ENCODE peak calls at places on chromosomes 3 and 15, in six cellular contexts. One of them, this sample, is unnamed.

GRCh38 chr3:188299713-188300112 is 145.8 kb downstream of the LPP start:
- DNase-seq in Peyer's patch: no peak
- DNase-seq in GM12891: no peak
- DNase-seq in ovary: no peak
- DNase-seq in heart left ventricle: no peak
- DNase-seq in transverse colon: no peak
- DNase-seq in this sample: no peak

GRCh38 chr3:158918451-158918850 is 116.6 kb downstream of the MFSD1 start:
- DNase-seq in Peyer's patch: no peak
- DNase-seq in GM12891: no peak
- DNase-seq in ovary: no peak
- DNase-seq in heart left ventricle: no peak
- DNase-seq in transverse colon: no peak
- DNase-seq in this sample: no peak

GRCh38 chr3:140854961-140855360 is 86.7 kb upstream of the SLC25A36 start:
- DNase-seq in Peyer's patch: no peak
- DNase-seq in GM12891: no peak
- DNase-seq in ovary: no peak
- DNase-seq in heart left ventricle: no peak
- DNase-seq in transverse colon: no peak
- DNase-seq in this sample: no peak

GRCh38 chr3:45923755-45924154 is 19.5 kb upstream of the CXCR6 start:
- DNase-seq in Peyer's patch: no peak
- DNase-seq in GM12891: no peak
- DNase-seq in ovary: no peak
- DNase-seq in heart left ventricle: no peak
- DNase-seq in transverse colon: no peak
- DNase-seq in this sample: peak; percentile 44

GRCh38 chr15:63348392-63348791 is 33.3 kb downstream of the CA12 start:
- DNase-seq in Peyer's patch: no peak
- DNase-seq in GM12891: no peak
- DNase-seq in ovary: no peak
- DNase-seq in heart left ventricle: peak; percentile 76
- DNase-seq in transverse colon: peak; percentile 75
- DNase-seq in this sample: peak; percentile 51

GRCh38 chr3:174287601-174288180 is 571.4 kb upstream of the NAALADL2 start:
- DNase-seq in Peyer's patch: no peak
- DNase-seq in GM12891: no peak
- DNase-seq in ovary: no peak
- DNase-seq in heart left ventricle: no peak
- DNase-seq in transverse colon: no peak
- DNase-seq in this sample: no peak

GRCh38 chr3:127209155-127209839 is 16.4 kb downstream of the PRR23E start:
- DNase-seq in Peyer's patch: no peak
- DNase-seq in GM12891: no peak
- DNase-seq in ovary: no peak
- DNase-seq in heart left ventricle: no peak
- DNase-seq in transverse colon: no peak
- DNase-seq in this sample: no peak

GRCh38 chr3:83934208-83935150 is 1024.3 kb upstream of the CADM2 start:
- DNase-seq in Peyer's patch: no peak
- DNase-seq in GM12891: no peak
- DNase-seq in ovary: no peak
- DNase-seq in heart left ventricle: no peak
- DNase-seq in transverse colon: no peak
- DNase-seq in this sample: no peak

GRCh38 chr3:157530637-157531300 is 27.6 kb upstream of the VEPH1 start:
- DNase-seq in Peyer's patch: no peak
- DNase-seq in GM12891: no peak
- DNase-seq in ovary: no peak
- DNase-seq in heart left ventricle: no peak
- DNase-seq in transverse colon: no peak
- DNase-seq in this sample: no peak

GRCh38 chr3:99504258-99504657 is 134.1 kb upstream of the COL8A1 start:
- DNase-seq in Peyer's patch: no peak
- DNase-seq in GM12891: no peak
- DNase-seq in ovary: no peak
- DNase-seq in heart left ventricle: no peak
- DNase-seq in transverse colon: no peak
- DNase-seq in this sample: no peak

GRCh38 chr3:60417590-60417989 is 833.7 kb downstream of the FHIT start:
- DNase-seq in Peyer's patch: no peak
- DNase-seq in GM12891: no peak
- DNase-seq in ovary: no peak
- DNase-seq in heart left ventricle: no peak
- DNase-seq in transverse colon: no peak
- DNase-seq in this sample: no peak

GRCh38 chr15:78390823-78391222 is 47.2 kb upstream of the IREB2 start:
- DNase-seq in Peyer's patch: no peak
- DNase-seq in GM12891: no peak
- DNase-seq in ovary: no peak
- DNase-seq in heart left ventricle: no peak
- DNase-seq in transverse colon: no peak
- DNase-seq in this sample: no peak

GRCh38 chr3:168398371-168399030 is 302.8 kb upstream of the GOLIM4 start:
- DNase-seq in Peyer's patch: no peak
- DNase-seq in GM12891: no peak
- DNase-seq in ovary: no peak
- DNase-seq in heart left ventricle: no peak
- DNase-seq in transverse colon: no peak
- DNase-seq in this sample: no peak

GRCh38 chr15:70569139-70569717 is 194.1 kb downstream of the UACA start:
- DNase-seq in Peyer's patch: no peak
- DNase-seq in GM12891: no peak
- DNase-seq in ovary: peak; percentile 46
- DNase-seq in heart left ventricle: no peak
- DNase-seq in transverse colon: no peak
- DNase-seq in this sample: no peak

GRCh38 chr3:160184655-160185054 is 40.6 kb upstream of the C3orf80 start:
- DNase-seq in Peyer's patch: no peak
- DNase-seq in GM12891: no peak
- DNase-seq in ovary: no peak
- DNase-seq in heart left ventricle: no peak
- DNase-seq in transverse colon: no peak
- DNase-seq in this sample: no peak

GRCh38 chr15:50590288-50590687 is 43.8 kb upstream of the USP50 start:
- DNase-seq in Peyer's patch: no peak
- DNase-seq in GM12891: no peak
- DNase-seq in ovary: no peak
- DNase-seq in heart left ventricle: no peak
- DNase-seq in transverse colon: no peak
- DNase-seq in this sample: no peak

GRCh38 chr15:50593761-50594160 is 47.3 kb upstream of the USP50 start:
- DNase-seq in Peyer's patch: no peak
- DNase-seq in GM12891: no peak
- DNase-seq in ovary: no peak
- DNase-seq in heart left ventricle: no peak
- DNase-seq in transverse colon: no peak
- DNase-seq in this sample: no peak

DNA sequence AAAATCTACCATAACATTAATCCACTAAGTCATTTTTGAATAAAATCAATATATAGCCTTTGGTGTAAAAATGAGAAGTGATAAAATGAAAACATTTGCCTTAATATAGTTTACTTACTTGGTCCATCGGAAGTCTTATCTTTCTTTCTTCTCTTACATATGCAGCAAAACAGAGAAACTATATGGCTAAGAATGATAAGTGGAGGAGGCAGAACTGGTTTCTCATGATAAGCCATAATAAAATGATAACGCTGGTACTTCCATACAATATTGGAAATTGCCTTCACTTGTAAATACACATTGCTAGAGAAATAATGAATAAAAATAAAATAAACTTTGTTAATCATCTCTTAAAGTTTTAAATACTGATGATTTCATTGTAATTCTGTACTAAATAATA is 47.8 kb upstream of the USP50 start:
- DNase-seq in Peyer's patch: no peak
- DNase-seq in GM12891: no peak
- DNase-seq in ovary: no peak
- DNase-seq in heart left ventricle: no peak
- DNase-seq in transverse colon: no peak
- DNase-seq in this sample: no peak
- TF ChIP-seq POLR2A in Peyer's patch: no peak
- TF ChIP-seq POLR2A in GM12891: no peak
- TF ChIP-seq POLR2A in ovary: no peak
- TF ChIP-seq POLR2A in heart left ventricle: no peak
- TF ChIP-seq POLR2A in transverse colon: no peak
- TF ChIP-seq POLR2A in this sample: no peak

GRCh38 chr3:9396301-9396631 is 1.1 kb upstream of the SETD5 start:
- DNase-seq in Peyer's patch: peak; percentile 94
- DNase-seq in GM12891: peak; percentile 24
- DNase-seq in ovary: peak; percentile 88
- DNase-seq in heart left ventricle: no peak
- DNase-seq in transverse colon: peak; percentile 94
- DNase-seq in this sample: peak; percentile 80
- TF ChIP-seq POLR2A in Peyer's patch: peak; percentile 49
- TF ChIP-seq POLR2A in GM12891: peak; percentile 3
- TF ChIP-seq POLR2A in ovary: peak; percentile 28
- TF ChIP-seq POLR2A in heart left ventricle: no peak
- TF ChIP-seq POLR2A in transverse colon: peak; percentile 78
- TF ChIP-seq POLR2A in this sample: peak; percentile 30

GRCh38 chr3:130111185-130111864 is 29.7 kb downstream of the ALG1L2 start:
- DNase-seq in Peyer's patch: peak; percentile 100
- DNase-seq in GM12891: peak; percentile 73
- DNase-seq in ovary: peak; percentile 99
- DNase-seq in heart left ventricle: peak; percentile 99
- DNase-seq in transverse colon: peak; percentile 100
- DNase-seq in this sample: peak; percentile 40
- TF ChIP-seq POLR2A in Peyer's patch: peak; percentile 50
- TF ChIP-seq POLR2A in GM12891: no peak
- TF ChIP-seq POLR2A in ovary: no peak
- TF ChIP-seq POLR2A in heart left ventricle: no peak
- TF ChIP-seq POLR2A in transverse colon: no peak
- TF ChIP-seq POLR2A in this sample: peak; percentile 42

GRCh38 chr3:134311693-134312071 is 61.0 kb upstream of the RYK start:
- DNase-seq in Peyer's patch: no peak
- DNase-seq in GM12891: no peak
- DNase-seq in ovary: no peak
- DNase-seq in heart left ventricle: no peak
- DNase-seq in transverse colon: no peak
- DNase-seq in this sample: no peak

GRCh38 chr3:134312072-134312872 is 61.6 kb upstream of the RYK start:
- DNase-seq in Peyer's patch: no peak
- DNase-seq in GM12891: no peak
- DNase-seq in ovary: no peak
- DNase-seq in heart left ventricle: peak; percentile 43
- DNase-seq in transverse colon: no peak
- DNase-seq in this sample: no peak

GRCh38 chr3:134313839-134314587 is 60.2 kb downstream of the AMOTL2 start:
- DNase-seq in Peyer's patch: no peak
- DNase-seq in GM12891: no peak
- DNase-seq in ovary: no peak
- DNase-seq in heart left ventricle: no peak
- DNase-seq in transverse colon: no peak
- DNase-seq in this sample: no peak

GRCh38 chr3:134314588-134315285 is 59.5 kb downstream of the AMOTL2 start:
- DNase-seq in Peyer's patch: no peak
- DNase-seq in GM12891: no peak
- DNase-seq in ovary: no peak
- DNase-seq in heart left ventricle: peak; percentile 36
- DNase-seq in transverse colon: no peak
- DNase-seq in this sample: no peak

GRCh38 chr3:134312873-134313838 is 61.1 kb downstream of the AMOTL2 start:
- DNase-seq in Peyer's patch: peak; percentile 67
- DNase-seq in GM12891: no peak
- DNase-seq in ovary: peak; percentile 68
- DNase-seq in heart left ventricle: peak; percentile 90
- DNase-seq in transverse colon: peak; percentile 63
- DNase-seq in this sample: peak; percentile 65
- TF ChIP-seq POLR2A in Peyer's patch: peak; percentile 32
- TF ChIP-seq POLR2A in GM12891: no peak
- TF ChIP-seq POLR2A in ovary: no peak
- TF ChIP-seq POLR2A in heart left ventricle: no peak
- TF ChIP-seq POLR2A in transverse colon: peak; percentile 65
- TF ChIP-seq POLR2A in this sample: peak; percentile 79

GRCh38 chr3:195271116-195271858 is at the start of gene XXYLT1:
- DNase-seq in Peyer's patch: peak; percentile 94
- DNase-seq in GM12891: peak; percentile 81
- DNase-seq in ovary: peak; percentile 87
- DNase-seq in heart left ventricle: peak; percentile 93
- DNase-seq in transverse colon: peak; percentile 92
- DNase-seq in this sample: peak; percentile 92
- TF ChIP-seq POLR2A in Peyer's patch: peak; percentile 41
- TF ChIP-seq POLR2A in GM12891: no peak
- TF ChIP-seq POLR2A in ovary: no peak
- TF ChIP-seq POLR2A in heart left ventricle: no peak
- TF ChIP-seq POLR2A in transverse colon: no peak
- TF ChIP-seq POLR2A in this sample: no peak

GRCh38 chr3:64290161-64290560 is 64.9 kb upstream of the PRICKLE2 start:
- DNase-seq in Peyer's patch: no peak
- DNase-seq in GM12891: no peak
- DNase-seq in ovary: no peak
- DNase-seq in heart left ventricle: no peak
- DNase-seq in transverse colon: no peak
- DNase-seq in this sample: no peak

GRCh38 chr3:64290864-64291263 is 65.6 kb upstream of the PRICKLE2 start:
- DNase-seq in Peyer's patch: no peak
- DNase-seq in GM12891: no peak
- DNase-seq in ovary: no peak
- DNase-seq in heart left ventricle: no peak
- DNase-seq in transverse colon: no peak
- DNase-seq in this sample: no peak

GRCh38 chr3:64293121-64293520 is 67.9 kb upstream of the PRICKLE2 start:
- DNase-seq in Peyer's patch: no peak
- DNase-seq in GM12891: no peak
- DNase-seq in ovary: no peak
- DNase-seq in heart left ventricle: no peak
- DNase-seq in transverse colon: no peak
- DNase-seq in this sample: no peak

GRCh38 chr3:64291345-64291744 is 66.1 kb upstream of the PRICKLE2 start:
- DNase-seq in Peyer's patch: no peak
- DNase-seq in GM12891: no peak
- DNase-seq in ovary: peak; percentile 36
- DNase-seq in heart left ventricle: peak; percentile 31
- DNase-seq in transverse colon: peak; percentile 11
- DNase-seq in this sample: peak; percentile 20

GRCh38 chr3:64291956-64292355 is 66.7 kb upstream of the PRICKLE2 start:
- DNase-seq in Peyer's patch: no peak
- DNase-seq in GM12891: no peak
- DNase-seq in ovary: peak; percentile 21
- DNase-seq in heart left ventricle: no peak
- DNase-seq in transverse colon: no peak
- DNase-seq in this sample: no peak
- TF ChIP-seq POLR2A in Peyer's patch: no peak
- TF ChIP-seq POLR2A in GM12891: no peak
- TF ChIP-seq POLR2A in ovary: no peak
- TF ChIP-seq POLR2A in heart left ventricle: no peak
- TF ChIP-seq POLR2A in transverse colon: no peak
- TF ChIP-seq POLR2A in this sample: no peak

GRCh38 chr3:58332575-58333179 is at the start of gene PXK:
- DNase-seq in Peyer's patch: peak; percentile 92
- DNase-seq in GM12891: peak; percentile 64
- DNase-seq in ovary: peak; percentile 79
- DNase-seq in heart left ventricle: peak; percentile 88
- DNase-seq in transverse colon: peak; percentile 86
- DNase-seq in this sample: peak; percentile 65
- TF ChIP-seq POLR2A in Peyer's patch: no peak
- TF ChIP-seq POLR2A in GM12891: no peak
- TF ChIP-seq POLR2A in ovary: peak; percentile 49
- TF ChIP-seq POLR2A in heart left ventricle: no peak
- TF ChIP-seq POLR2A in transverse colon: no peak
- TF ChIP-seq POLR2A in this sample: no peak